ENCODE peak calls at places on chromosomes 5 and 9, in seven cellular contexts. U is uterus, O is body of pancreas, J is SK-N-SH, R is lower lobe of right lung, Q is psoas muscle, M is astrocyte. C is an unnamed sample.

GRCh38 chr9:78572266-78572665 is 275.3 kb downstream of the PSAT1 start:
- DNase-seq in U (no peak), O (no peak), J (no peak), R (no peak), Q (no peak), M (no peak), C (no peak)

GRCh38 chr9:116030532-116030931 is 123.1 kb upstream of the PAPPA start:
- DNase-seq in U (no peak), O (no peak), J (no peak), R (no peak), Q (no peak), M (peak; percentile 34), C (no peak)

GRCh38 chr9:98442114-98442513 is 186.7 kb upstream of the TBC1D2 start:
- DNase-seq in U (no peak), O (no peak), J (no peak), R (no peak), Q (no peak), M (no peak), C (no peak)

GRCh38 chr5:157540707-157541451 is 34.7 kb downstream of the ADAM19 start:
- DNase-seq in U (peak; percentile 55), O (no peak), J (peak; percentile 37), R (peak; percentile 53), Q (peak; percentile 72), M (peak; percentile 83), C (peak; percentile 73)

GRCh38 chr9:106052735-106053134 is 358.4 kb downstream of the TMEM38B start:
- DNase-seq in U (no peak), O (no peak), J (peak; percentile 47), R (no peak), Q (no peak), M (no peak), C (no peak)

GRCh38 chr9:91736898-91737601 is 213.0 kb downstream of the ROR2 start:
- DNase-seq in U (no peak), O (no peak), J (peak; percentile 74), R (no peak), Q (no peak), M (no peak), C (no peak)

GRCh38 chr5:149288437-149288836 is 16.8 kb downstream of the AFAP1L1 start:
- DNase-seq in U (no peak), O (no peak), J (no peak), R (no peak), Q (peak; percentile 68), M (no peak), C (no peak)

GRCh38 chr9:93061260-93061751 is 2.8 kb downstream of the SUSD3 start:
- DNase-seq in U (peak; percentile 67), O (no peak), J (no peak), R (no peak), Q (no peak), M (no peak), C (no peak)

GRCh38 chr9:126304946-126305370 is 21.7 kb upstream of the MVB12B start:
- DNase-seq in U (no peak), O (no peak), J (no peak), R (no peak), Q (no peak), M (no peak), C (no peak)

GRCh38 chr9:130287736-130288135 is 22.2 kb downstream of the HMCN2 start:
- DNase-seq in U (no peak), O (no peak), J (no peak), R (no peak), Q (no peak), M (no peak), C (no peak)

GRCh38 chr5:159156839-159157238 is 52.5 kb downstream of the RNF145 start:
- DNase-seq in U (no peak), O (peak; percentile 17), J (peak; percentile 68), R (no peak), Q (no peak), M (peak; percentile 47), C (no peak)

GRCh38 chr9:71758785-71759184 is 9.5 kb downstream of the CEMIP2 start:
- DNase-seq in U (no peak), O (no peak), J (no peak), R (no peak), Q (no peak), M (peak; percentile 27), C (no peak)

GRCh38 chr9:136799854-136800657 is 3.9 kb downstream of the CCDC183 start:
- DNase-seq in U (peak; percentile 57), O (peak; percentile 93), J (peak; percentile 97), R (peak; percentile 94), Q (peak; percentile 80), M (no peak), C (peak; percentile 97)

GRCh38 chr5:34656001-34656699 is at the start of gene RAI14:
- DNase-seq in U (peak; percentile 89), O (peak; percentile 83), J (peak; percentile 85), R (peak; percentile 89), Q (peak; percentile 79), M (peak; percentile 73), C (peak; percentile 76)

GRCh38 chr9:17021379-17021970 is 113.4 kb upstream of the CNTLN start:
- DNase-seq in U (no peak), O (no peak), J (no peak), R (no peak), Q (no peak), M (no peak), C (no peak)

GRCh38 chr5:36505021-36505420 is 101.4 kb upstream of the SLC1A3 start:
- DNase-seq in U (no peak), O (no peak), J (no peak), R (no peak), Q (no peak), M (peak; percentile 41), C (no peak)

GRCh38 chr5:88555658-88556057 is 287.0 kb upstream of the TMEM161B start:
- DNase-seq in U (no peak), O (no peak), J (no peak), R (no peak), Q (no peak), M (peak; percentile 19), C (no peak)

GRCh38 chr9:87375397-87376073 is 122.1 kb upstream of the DAPK1 start:
- DNase-seq in U (no peak), O (no peak), J (no peak), R (no peak), Q (no peak), M (peak; percentile 57), C (no peak)

GRCh38 chr9:68740561-68740960 is 35.5 kb downstream of the PIP5K1B start:
- DNase-seq in U (no peak), O (no peak), J (no peak), R (no peak), Q (no peak), M (no peak), C (no peak)

GRCh38 chr5:116063950-116064349 is 20.9 kb upstream of the COMMD10 start:
- DNase-seq in U (no peak), O (no peak), J (no peak), R (no peak), Q (no peak), M (no peak), C (no peak)

GRCh38 chr9:135702002-135702721 is at the start of gene KCNT1:
- DNase-seq in U (peak; percentile 45), O (peak; percentile 60), J (peak; percentile 99), R (no peak), Q (peak; percentile 70), M (no peak), C (no peak)

GRCh38 chr5:161925960-161926359 is 78.0 kb downstream of the GABRA1 start:
- DNase-seq in U (no peak), O (no peak), J (no peak), R (no peak), Q (no peak), M (no peak), C (no peak)

GRCh38 chr5:161921781-161922180 is 73.9 kb downstream of the GABRA1 start:
- DNase-seq in U (no peak), O (no peak), J (no peak), R (no peak), Q (no peak), M (no peak), C (no peak)

DNA sequence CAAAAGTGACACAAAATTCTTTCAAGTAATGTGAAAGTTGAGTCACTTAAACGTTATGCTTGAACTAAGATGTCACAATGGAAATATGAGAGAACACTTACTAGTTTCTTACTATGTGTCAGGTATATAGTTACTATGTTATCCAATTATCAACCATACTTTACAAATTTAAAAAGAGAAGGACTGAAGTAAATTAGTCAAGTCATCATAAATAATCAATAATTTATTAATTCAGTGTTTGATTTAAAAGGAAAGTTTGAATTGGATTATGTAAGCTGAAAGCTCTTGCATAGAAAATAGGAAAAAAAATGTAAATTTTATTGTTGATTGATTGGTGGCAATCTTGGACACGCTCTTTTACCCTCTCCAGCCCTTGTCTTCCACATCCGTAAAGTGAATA is 76.3 kb downstream of the GABRA1 start:
- DNase-seq in U (no peak), O (no peak), J (no peak), R (no peak), Q (no peak), M (no peak), C (no peak)
- H3K4me1 ChIP-seq in U (no peaks in the 10 kb centered on the region), O (no peaks in the 10 kb centered on the region), J (no peaks in the 10 kb centered on the region), R (no peaks in the 10 kb centered on the region), Q (no peaks in the 10 kb centered on the region), M (no peaks in the 10 kb centered on the region), C (no peaks in the 10 kb centered on the region)

GRCh38 chr5:86500947-86501346 is 116.8 kb upstream of the COX7C start:
- DNase-seq in U (no peak), O (no peak), J (no peak), R (no peak), Q (no peak), M (no peak), C (no peak)
- TF ChIP-seq CTCF in U (no peak), O (no peak), J (peak; percentile 35), R (no peak), Q (no peak), M (no peak), C (no peak)

GRCh38 chr5:103093727-103094126 is 26.2 kb downstream of the GIN1 start:
- DNase-seq in U (no peak), O (no peak), J (no peak), R (no peak), Q (no peak), M (no peak), C (no peak)

GRCh38 chr5:103092676-103093075 is 27.3 kb downstream of the GIN1 start:
- DNase-seq in U (no peak), O (no peak), J (no peak), R (no peak), Q (no peak), M (no peak), C (no peak)

GRCh38 chr5:103090791-103091190 is 29.1 kb downstream of the GIN1 start:
- DNase-seq in U (no peak), O (no peak), J (no peak), R (no peak), Q (no peak), M (no peak), C (no peak)

GRCh38 chr5:103086547-103086946 is 33.4 kb downstream of the GIN1 start:
- DNase-seq in U (no peak), O (no peak), J (no peak), R (no peak), Q (no peak), M (no peak), C (no peak)

DNA sequence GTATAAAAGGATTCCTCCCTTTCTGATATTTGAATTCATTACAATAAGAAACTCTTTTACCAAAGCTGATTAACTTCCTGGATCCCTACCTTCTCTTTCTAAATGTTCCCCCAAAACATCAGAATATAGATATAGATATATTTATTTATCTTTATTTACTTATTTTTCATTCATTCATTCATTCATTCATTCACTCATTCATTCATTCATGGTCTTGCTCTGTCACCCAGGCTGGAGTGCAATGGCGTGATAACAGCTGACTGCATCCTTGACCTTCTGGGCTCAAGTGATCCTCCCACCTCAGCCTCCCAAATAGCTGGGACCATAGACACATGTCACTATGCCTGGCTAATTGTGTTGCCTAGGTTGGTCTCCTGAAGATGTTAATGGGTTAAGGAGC is 30.7 kb downstream of the GIN1 start:
- DNase-seq in U (no peak), O (no peak), J (no peak), R (no peak), Q (no peak), M (no peak), C (no peak)
- H3K4me3 ChIP-seq in U (no peak overlapping the region), O (no peak overlapping the region), J (no peak overlapping the region), R (no peak overlapping the region), Q (no peak overlapping the region), M (no peak overlapping the region), C (no peak overlapping the region)

GRCh38 chr5:173314166-173314952 is 13.9 kb downstream of the STC2 start:
- DNase-seq in U (no peak), O (no peak), J (no peak), R (no peak), Q (no peak), M (no peak), C (no peak)
- H3K4me1 ChIP-seq in U (peaks cover 13% of the 10 kb centered on the region), O (peaks cover 48% of the 10 kb centered on the region), J (peaks cover 25% of the 10 kb centered on the region), R (peaks cover 24% of the 10 kb centered on the region), Q (peaks cover 4% of the 10 kb centered on the region), M (peaks cover 35% of the 10 kb centered on the region), C (no peaks in the 10 kb centered on the region)